ENCODE peak calls at places on chromosomes 1 and 21, in nine cellular contexts. R is foreskin keratinocyte; G is heart right ventricle; S is WERI-Rb-1; P is adrenal gland; N is thoracic aorta; Z is upper lobe of right lung; Q is CD8-positive, alpha-beta memory T cell; J is aorta. K is an unnamed sample.
A peak's percentile ranks its signal among the peaks of the same experiment; 100 is the strongest.

GRCh38 chr1:151309851-151310323 is 17.3 kb downstream of the PI4KB start:
- DNase-seq in R (no peak), G (no peak), S (peak; percentile 54), P (no peak), N (no peak), Z (no peak), Q (no peak), J (no peak), K (no peak)

GRCh38 chr1:221439008-221439733 is 302.7 kb downstream of the DUSP10 start:
- DNase-seq in R (peak; percentile 99), G (no peak), S (no peak), P (no peak), N (no peak), Z (no peak), Q (no peak), J (no peak), K (no peak)

GRCh38 chr21:34227386-34227852 is 136.4 kb upstream of the KCNE2 start:
- DNase-seq in R (no peak), G (no peak), S (no peak), P (no peak), N (peak; percentile 19), Z (no peak), Q (no peak), J (peak; percentile 56), K (no peak)

GRCh38 chr1:208423522-208423921 is 179.3 kb upstream of the PLXNA2 start:
- DNase-seq in R (no peak), G (no peak), S (no peak), P (no peak), N (no peak), Z (no peak), Q (no peak), J (no peak), K (no peak)

GRCh38 chr1:194833111-194833510 is 1646.7 kb upstream of the B3GALT2 start:
- DNase-seq in R (no peak), G (no peak), S (no peak), P (no peak), N (no peak), Z (no peak), Q (no peak), J (no peak), K (no peak)

GRCh38 chr1:70048336-70048735 is 157.0 kb downstream of the LRRC40 start:
- DNase-seq in R (no peak), G (no peak), S (no peak), P (no peak), N (no peak), Z (no peak), Q (no peak), J (no peak), K (no peak)

GRCh38 chr1:187985897-187986654 is 1157.3 kb downstream of the PLA2G4A start:
- DNase-seq in R (no peak), G (no peak), S (no peak), P (no peak), N (no peak), Z (no peak), Q (no peak), J (no peak), K (no peak)

GRCh38 chr1:87292684-87293493 is 35.8 kb upstream of the LMO4 start:
- DNase-seq in R (peak; percentile 20), G (peak; percentile 66), S (peak; percentile 64), P (peak; percentile 73), N (no peak), Z (no peak), Q (peak; percentile 50), J (no peak), K (no peak)

GRCh38 chr1:234957330-234958065 is 171.1 kb downstream of the TOMM20 start:
- DNase-seq in R (no peak), G (no peak), S (peak; percentile 16), P (peak; percentile 68), N (no peak), Z (no peak), Q (no peak), J (no peak), K (no peak)

GRCh38 chr1:225942574-225942973 is 1.6 kb upstream of the LEFTY2 start:
- DNase-seq in R (no peak), G (peak; percentile 31), S (no peak), P (no peak), N (no peak), Z (no peak), Q (no peak), J (no peak), K (peak; percentile 27)
- H3K27me3 ChIP-seq in R (peaks cover 18% of the 10 kb centered on the region), G (no peaks in the 10 kb centered on the region), S (no peaks in the 10 kb centered on the region), P (no peaks in the 10 kb centered on the region), N (no peaks in the 10 kb centered on the region), Z (no peaks in the 10 kb centered on the region), Q (no peaks in the 10 kb centered on the region), J (no peaks in the 10 kb centered on the region), K (peaks cover 13% of the 10 kb centered on the region)

GRCh38 chr1:110672753-110673108 is 2.0 kb downstream of the KCNA3 start:
- DNase-seq in R (no peak), G (no peak), S (no peak), P (no peak), N (no peak), Z (no peak), Q (peak; percentile 14), J (no peak), K (no peak)

GRCh38 chr1:110673805-110674336 is 869 bp downstream of the KCNA3 start:
- DNase-seq in R (no peak), G (no peak), S (no peak), P (no peak), N (no peak), Z (no peak), Q (peak; percentile 15), J (no peak), K (no peak)

GRCh38 chr1:110674337-110675059 is at the start of gene KCNA3:
- DNase-seq in R (no peak), G (peak; percentile 18), S (no peak), P (no peak), N (no peak), Z (peak; percentile 81), Q (peak; percentile 73), J (peak; percentile 57), K (peak; percentile 87)

GRCh38 chr1:110672001-110672752 is 2.6 kb downstream of the KCNA3 start:
- DNase-seq in R (no peak), G (peak; percentile 20), S (no peak), P (no peak), N (no peak), Z (no peak), Q (peak; percentile 73), J (no peak), K (no peak)

GRCh38 chr1:110673197-110673701 is 1.5 kb downstream of the KCNA3 start:
- DNase-seq in R (no peak), G (no peak), S (no peak), P (no peak), N (no peak), Z (no peak), Q (peak; percentile 26), J (no peak), K (peak; percentile 75)
- H3K27me3 ChIP-seq in R (peaks cover 96% of the 10 kb centered on the region), G (peaks cover 71% of the 10 kb centered on the region), S (no peaks in the 10 kb centered on the region), P (peaks cover 40% of the 10 kb centered on the region), N (peaks cover 6% of the 10 kb centered on the region), Z (peaks cover 39% of the 10 kb centered on the region), Q (no peaks in the 10 kb centered on the region), J (no peaks in the 10 kb centered on the region), K (peaks cover 25% of the 10 kb centered on the region)

GRCh38 chr21:42261832-42262200 is 42.9 kb downstream of the ABCG1 start:
- DNase-seq in R (no peak), G (no peak), S (no peak), P (no peak), N (no peak), Z (no peak), Q (no peak), J (no peak), K (no peak)
- H3K27me3 ChIP-seq in R (peaks cover 20% of the 10 kb centered on the region), G (no peaks in the 10 kb centered on the region), S (no peaks in the 10 kb centered on the region), P (no peaks in the 10 kb centered on the region), N (no peaks in the 10 kb centered on the region), Z (no peaks in the 10 kb centered on the region), Q (no peaks in the 10 kb centered on the region), J (no peaks in the 10 kb centered on the region), K (peaks cover 4% of the 10 kb centered on the region)

DNA sequence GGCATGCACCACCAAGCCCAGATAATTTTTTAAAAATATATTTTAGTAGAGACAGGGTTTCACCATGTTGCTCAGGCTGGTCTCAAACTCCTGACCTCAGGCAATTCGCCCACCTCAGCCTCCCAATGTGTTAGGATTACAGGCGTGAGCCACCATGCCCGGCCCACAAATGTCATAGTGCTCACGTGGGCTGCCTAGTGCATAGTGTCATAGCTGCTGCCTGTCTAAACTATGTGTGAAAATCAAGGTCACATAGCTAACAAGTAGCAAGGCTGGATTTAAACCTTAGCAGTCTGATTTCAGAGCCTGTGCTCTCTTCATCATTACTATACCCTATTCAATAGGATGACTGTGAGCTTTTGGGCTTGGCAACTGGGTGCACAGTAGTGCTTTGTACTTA is 10.3 kb downstream of the C1orf141 start:
- DNase-seq in R (no peak), G (no peak), S (no peak), P (peak; percentile 10), N (no peak), Z (no peak), Q (no peak), J (no peak), K (no peak)
- H3K27me3 ChIP-seq in R (no peaks in the 10 kb centered on the region), G (no peaks in the 10 kb centered on the region), S (no peaks in the 10 kb centered on the region), P (no peaks in the 10 kb centered on the region), N (no peaks in the 10 kb centered on the region), Z (no peaks in the 10 kb centered on the region), Q (no peaks in the 10 kb centered on the region), J (no peaks in the 10 kb centered on the region), K (no peaks in the 10 kb centered on the region)

GRCh38 chr1:167614851-167615250 is 15.2 kb upstream of the RCSD1 start:
- DNase-seq in R (no peak), G (no peak), S (no peak), P (no peak), N (no peak), Z (no peak), Q (no peak), J (no peak), K (no peak)
- H3K27me3 ChIP-seq in R (no peaks in the 10 kb centered on the region), G (no peaks in the 10 kb centered on the region), S (no peaks in the 10 kb centered on the region), P (no peaks in the 10 kb centered on the region), N (no peaks in the 10 kb centered on the region), Z (no peaks in the 10 kb centered on the region), Q (no peaks in the 10 kb centered on the region), J (no peaks in the 10 kb centered on the region), K (no peaks in the 10 kb centered on the region)